ENCODE peak calls at places on chromosomes 6 and 20, in nine cellular contexts. L, D, W, Y, J, I, X, A and Z are unnamed samples.

GRCh38 chr6:148389086-148389485 is 46.4 kb downstream of the SASH1 start:
- DNase-seq in L (no peak), D (no peak), W (no peak), Y (no peak), J (no peak), I (no peak), X (no peak), A (no peak), Z (no peak)

GRCh38 chr6:30935018-30935417 is 3.0 kb upstream of the SFTA2 start:
- DNase-seq in L (no peak), D (no peak), W (no peak), Y (no peak), J (no peak), I (no peak), X (no peak), A (no peak), Z (no peak)

GRCh38 chr6:149046822-149047246 is 270.7 kb upstream of the TAB2 start:
- DNase-seq in L (no peak), D (no peak), W (no peak), Y (no peak), J (no peak), I (no peak), X (peak; percentile 32), A (no peak), Z (no peak)

GRCh38 chr20:63253438-63254236 is 626 bp downstream of the NKAIN4 start:
- DNase-seq in L (no peak), D (peak; percentile 86), W (no peak), Y (no peak), J (no peak), I (no peak), X (no peak), A (no peak), Z (peak; percentile 70)

GRCh38 chr20:3041818-3042504 is 1.5 kb upstream of the GNRH2 start:
- DNase-seq in L (no peak), D (no peak), W (no peak), Y (no peak), J (no peak), I (no peak), X (no peak), A (peak; percentile 54), Z (no peak)

GRCh38 chr6:75278474-75279077 is 6.0 kb downstream of the TMEM30A start:
- DNase-seq in L (no peak), D (no peak), W (no peak), Y (no peak), J (no peak), I (no peak), X (no peak), A (no peak), Z (no peak)

GRCh38 chr6:30462482-30462881 is 26.8 kb upstream of the HLA-E start:
- DNase-seq in L (no peak), D (no peak), W (no peak), Y (no peak), J (no peak), I (no peak), X (no peak), A (no peak), Z (no peak)

GRCh38 chr20:10671850-10672578 is 1.8 kb downstream of the JAG1 start:
- DNase-seq in L (no peak), D (peak; percentile 19), W (no peak), Y (peak; percentile 53), J (peak; percentile 83), I (no peak), X (peak; percentile 21), A (peak; percentile 47), Z (no peak)

GRCh38 chr6:129575378-129576118 is 134.4 kb downstream of the ARHGAP18 start:
- DNase-seq in L (no peak), D (peak; percentile 51), W (peak; percentile 65), Y (peak; percentile 66), J (no peak), I (no peak), X (peak; percentile 45), A (no peak), Z (no peak)